ENCODE peak calls at places on chromosomes 2 and 18, in ten cellular contexts. Q is mammary epithelial cell, E is astrocyte, I is fibroblast of pulmonary artery, J is tibial artery, V is uterus, K is GM06990, D is body of pancreas, G is coronary artery, U is ovary. N is an unnamed sample.
A peak's percentile ranks its signal among the peaks of the same experiment; 100 is the strongest.

GRCh38 chr2:224085811-224086210 is 46.7 kb upstream of the SERPINE2 start:
- DNase-seq in Q (no peak), U (no peak), E (no peak), D (no peak), G (no peak), V (no peak), K (no peak), J (no peak), I (no peak), N (peak; percentile 21)

GRCh38 chr2:237673130-237673921 is 45.9 kb downstream of the LRRFIP1 start:
- DNase-seq in Q (peak; percentile 79), J (peak; percentile 67), V (no peak), G (no peak), K (peak; percentile 67), D (no peak), I (peak; percentile 56), E (peak; percentile 59), U (no peak), N (peak; percentile 65)

GRCh38 chr2:66507673-66508127 is 72.8 kb downstream of the MEIS1 start:
- DNase-seq in K (no peak), Q (no peak), D (no peak), U (no peak), I (no peak), G (no peak), J (no peak), V (no peak), E (no peak), N (no peak)

GRCh38 chr2:238688197-238689153 is 159.4 kb upstream of the TWIST2 start:
- DNase-seq in U (no peak), I (peak; percentile 47), J (no peak), E (no peak), V (no peak), G (no peak), Q (no peak), K (no peak), D (no peak), N (no peak)

GRCh38 chr18:54193786-54194185 is 30.7 kb downstream of the MBD2 start:
- DNase-seq in D (no peak), K (no peak), I (no peak), J (no peak), Q (no peak), U (no peak), G (no peak), E (no peak), V (no peak), N (no peak)

GRCh38 chr2:86336350-86337234 is 834 bp downstream of the REEP1 start:
- DNase-seq in I (no peak), K (peak; percentile 13), D (peak; percentile 31), E (no peak), G (no peak), J (no peak), Q (no peak), U (no peak), V (peak; percentile 17), N (no peak)

GRCh38 chr2:236691799-236692167 is 122.2 kb downstream of the ACKR3 start:
- DNase-seq in V (no peak), K (peak; percentile 18), I (no peak), E (no peak), J (peak; percentile 8), D (no peak), U (no peak), Q (peak; percentile 87), G (no peak), N (no peak)

GRCh38 chr2:221501210-221501882 is 70.8 kb downstream of the EPHA4 start:
- DNase-seq in Q (no peak), I (peak; percentile 70), E (peak; percentile 84), J (no peak), V (no peak), D (no peak), U (no peak), G (no peak), K (no peak), N (peak; percentile 35)

GRCh38 chr2:233042549-233042948 is 10.1 kb downstream of the NEU2 start:
- DNase-seq in D (no peak), U (no peak), G (peak; percentile 40), V (no peak), J (no peak), E (no peak), I (no peak), K (no peak), Q (no peak), N (no peak)

GRCh38 chr2:171745806-171746205 is 58.5 kb downstream of the DYNC1I2 start:
- DNase-seq in U (no peak), V (no peak), D (no peak), K (no peak), Q (no peak), E (no peak), G (no peak), I (no peak), J (no peak), N (no peak)

DNA sequence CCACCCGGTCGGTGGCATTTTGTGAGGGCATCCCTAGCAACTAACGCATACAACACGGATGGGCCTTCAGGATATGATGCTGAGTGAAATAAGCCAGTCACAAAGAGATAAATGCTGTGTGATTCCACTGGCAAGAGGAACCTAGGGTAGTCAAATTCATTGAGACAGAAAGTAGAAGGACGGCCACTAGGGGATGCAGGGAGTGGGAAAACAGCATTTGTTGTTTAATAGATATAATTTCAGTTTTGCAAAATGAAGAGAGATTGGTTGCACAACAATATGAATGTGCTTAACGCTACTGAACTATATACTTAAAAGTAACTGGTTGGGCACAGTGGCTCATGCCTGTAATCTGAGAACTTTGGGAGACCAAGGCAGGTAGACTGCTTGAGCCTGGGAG is 112.9 kb downstream of the AFF3 start:
- DNase-seq in V (no peak), E (no peak), Q (no peak), G (no peak), J (no peak), K (no peak), D (no peak), I (no peak), U (no peak), N (no peak)
- TF ChIP-seq CTCF in V (no peak), E (peak; percentile 26), Q (no peak), G (no peak), J (no peak), K (peak; percentile 30), D (no peak), I (no peak), U (no peak), N (peak; percentile 9)

GRCh38 chr2:241653210-241653750 is 15.8 kb downstream of the ATG4B start:
- DNase-seq in G (no peak), Q (no peak), D (no peak), I (no peak), V (no peak), K (no peak), J (no peak), E (no peak), U (no peak), N (no peak)
- H3K4me3 ChIP-seq in G (no peak overlapping the region), Q (no peak overlapping the region), D (no peak overlapping the region), I (no peak overlapping the region), V (no peak overlapping the region), K (no peak overlapping the region), J (no peak overlapping the region), E (no peak overlapping the region), U (no peak overlapping the region), N (no peak overlapping the region)

GRCh38 chr2:12173943-12174340 is 427.5 kb downstream of the LPIN1 start:
- DNase-seq in V (no peak), K (no peak), I (no peak), G (no peak), D (no peak), Q (no peak), J (no peak), U (no peak), E (no peak), N (no peak)
- TF ChIP-seq CTCF in V (no peak), K (no peak), I (no peak), G (no peak), D (no peak), Q (no peak), J (no peak), U (no peak), E (no peak), N (no peak)

GRCh38 chr2:200814276-200814815 is 2.6 kb downstream of the BZW1 start:
- DNase-seq in G (no peak), V (no peak), J (no peak), U (no peak), I (no peak), Q (no peak), K (peak; percentile 27), D (no peak), E (no peak), N (no peak)

GRCh38 chr2:200810967-200811335 is 759 bp upstream of the BZW1 start:
- DNase-seq in K (no peak), G (no peak), U (no peak), J (no peak), D (no peak), V (no peak), I (no peak), E (no peak), Q (no peak), N (no peak)

GRCh38 chr2:200810252-200810650 is 1.5 kb upstream of the BZW1 start:
- DNase-seq in K (no peak), G (no peak), V (no peak), I (peak; percentile 79), Q (peak; percentile 31), D (peak; percentile 39), E (peak; percentile 84), J (no peak), U (no peak), N (peak; percentile 83)

GRCh38 chr2:200811336-200812121 is at the start of gene BZW1:
- DNase-seq in U (peak; percentile 98), K (peak; percentile 95), E (peak; percentile 89), I (peak; percentile 98), D (peak; percentile 96), G (peak; percentile 97), J (peak; percentile 93), V (peak; percentile 97), Q (peak; percentile 95), N (peak; percentile 98)

DNA sequence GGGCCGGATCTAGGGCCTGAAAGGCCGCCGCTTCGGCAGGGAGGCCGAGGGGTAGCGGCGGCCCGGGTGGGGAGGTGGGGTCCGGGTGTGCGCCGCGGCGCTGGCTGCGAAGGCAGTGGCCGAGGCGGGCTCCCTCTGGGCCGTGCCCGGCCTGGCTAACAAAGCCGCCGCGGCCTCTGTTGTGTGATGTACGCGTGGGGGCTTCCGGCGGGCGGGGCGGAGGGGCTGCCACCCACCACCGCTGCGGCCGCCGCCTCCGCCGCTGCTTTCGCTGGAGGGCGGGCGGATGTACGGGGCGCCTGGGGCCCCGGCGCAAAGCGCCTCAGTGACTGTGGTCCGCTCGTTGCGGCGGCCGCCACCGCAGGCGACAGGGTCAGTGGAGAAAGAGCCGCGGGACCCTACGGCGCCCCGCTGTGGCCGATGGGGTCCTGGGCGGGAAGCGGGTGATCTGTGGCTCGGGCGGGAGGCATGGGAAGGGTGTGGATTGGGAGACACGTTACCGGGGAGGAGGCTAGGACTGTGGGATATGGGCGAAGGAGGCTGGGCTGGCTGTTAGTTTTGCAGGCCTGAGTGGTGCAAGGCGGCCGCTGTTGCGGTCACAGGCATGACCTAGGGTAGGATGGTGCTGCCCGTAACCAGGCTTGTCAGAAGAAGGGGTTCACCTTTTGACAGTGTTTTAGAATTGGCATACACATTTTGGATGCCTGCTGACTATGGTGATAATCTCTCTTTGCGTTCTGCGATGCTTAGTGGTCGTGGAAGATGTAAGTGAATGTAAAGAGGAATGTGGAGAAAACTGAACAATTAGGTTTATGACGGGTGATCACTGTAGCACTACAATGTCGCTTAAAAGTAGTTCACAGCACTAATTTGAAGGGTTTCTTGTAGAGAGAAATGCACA is 662 bp downstream of the BZW1 start:
- DNase-seq in I (peak; percentile 71), J (peak; percentile 81), K (peak; percentile 85), Q (peak; percentile 76), E (peak; percentile 40), U (peak; percentile 70), D (peak; percentile 79), V (peak; percentile 61), G (peak; percentile 89), N (peak; percentile 68)
- H3K4me3 ChIP-seq in I (peak overlapping the region; percentile 87), J (peak overlapping the region; percentile 100), K (peak overlapping the region; percentile 95), Q (peak overlapping the region; percentile 86), E (peak overlapping the region; percentile 96), U (peak overlapping the region; percentile 78), D (peak overlapping the region; percentile 91), V (peak overlapping the region; percentile 62), G (peak overlapping the region; percentile 98), N (peak overlapping the region; percentile 81)

N was measured in cardiac fibroblast.